ENCODE peak calls at places on chromosomes 6 and 20, in ten cellular contexts. Y is HTR-8/SVneo; F is ecto neural progenitor cell; H is CD4-positive, alpha-beta T cell; S is SK-N-SH; A is B cell; V is WTC11; E is Karpas-422; W is T-helper 1 cell; C is posterior cingulate gyrus. G is an unnamed sample.

GRCh38 chr6:29702519-29703103 is 20.6 kb upstream of the HLA-F start:
- DNase-seq in Y (peak), F (peak), H (peak), S (peak), A (no peak), V (peak), E (peak), W (peak), C (peak), G (peak)

GRCh38 chr6:106757722-106758467 is 128.5 kb downstream of the QRSL1 start:
- DNase-seq in Y (no peak), F (no peak), H (no peak), S (no peak), A (no peak), V (no peak), E (no peak), W (no peak), C (no peak), G (no peak)

GRCh38 chr6:83878902-83879644 is 19.6 kb downstream of the CYB5R4 start:
- DNase-seq in Y (no peak), F (no peak), H (no peak), S (no peak), A (no peak), V (no peak), E (no peak), W (no peak), C (no peak), G (no peak)

GRCh38 chr6:168774381-168774780 is 333.4 kb downstream of the SMOC2 start:
- DNase-seq in Y (no peak), F (no peak), H (no peak), S (no peak), A (no peak), V (no peak), E (no peak), W (no peak), C (no peak), G (no peak)

GRCh38 chr20:36339646-36340592 is 33.8 kb downstream of the DLGAP4 start:
- DNase-seq in Y (no peak), F (no peak), H (no peak), S (no peak), A (no peak), V (peak), E (no peak), W (no peak), C (no peak), G (no peak)

GRCh38 chr6:148457137-148457842 is 114.7 kb downstream of the SASH1 start:
- DNase-seq in Y (no peak), F (no peak), H (no peak), S (no peak), A (no peak), V (no peak), E (no peak), W (no peak), C (no peak), G (no peak)

GRCh38 chr6:20202070-20202658 is 10.1 kb downstream of the MBOAT1 start:
- DNase-seq in Y (peak), F (no peak), H (no peak), S (no peak), A (no peak), V (no peak), E (no peak), W (no peak), C (no peak), G (peak)

GRCh38 chr6:31462964-31463940 is 34.7 kb upstream of the MICB start:
- DNase-seq in Y (peak), F (peak), H (peak), S (peak), A (peak), V (peak), E (peak), W (peak), C (peak), G (peak)

GRCh38 chr20:62961799-62962198 is 9.3 kb downstream of the SLC17A9 start:
- DNase-seq in Y (no peak), F (no peak), H (no peak), S (no peak), A (no peak), V (no peak), E (no peak), W (no peak), C (no peak), G (no peak)

GRCh38 chr6:30071081-30071818 is 4.3 kb downstream of the PPP1R11 start:
- DNase-seq in Y (no peak), F (peak), H (no peak), S (peak), A (no peak), V (peak), E (no peak), W (no peak), C (no peak), G (no peak)

GRCh38 chr6:105301072-105301503 is 101.8 kb downstream of the PREP start:
- DNase-seq in Y (no peak), F (no peak), H (no peak), S (no peak), A (no peak), V (no peak), E (no peak), W (no peak), C (no peak), G (no peak)

G was measured in SW480.